ENCODE peak calls at places on chromosome 9, in ten cellular contexts. S is cardiac muscle cell; F is tibial artery; I is CD4-positive, CD25-positive, alpha-beta regulatory T cell; H is neural progenitor cell; A is aorta; W is ascending aorta; B is iPS DF 6.9; P is effector memory CD4-positive, alpha-beta T cell; O is BJ. M is an unnamed sample.

GRCh38 chr9:109517798-109518435 is 19.8 kb upstream of the PTPN3 start:
- DNase-seq in W (no peak), H (peak), F (no peak), P (no peak), S (no peak), A (no peak), B (no peak), O (no peak), I (no peak), M (no peak)

GRCh38 chr9:130445268-130445983 is 665 bp downstream of the ASS1 start:
- DNase-seq in O (no peak), S (no peak), B (no peak), I (no peak), A (peak), P (no peak), W (peak), H (peak), F (peak), M (no peak)

GRCh38 chr9:133256057-133256461 is 18.9 kb downstream of the ABO start:
- DNase-seq in S (no peak), B (no peak), A (no peak), W (no peak), H (no peak), O (no peak), F (no peak), P (no peak), I (no peak), M (no peak)

GRCh38 chr9:132776268-132776667 is 101.8 kb downstream of the AK8 start:
- DNase-seq in P (no peak), H (no peak), F (no peak), A (no peak), W (no peak), O (no peak), S (no peak), B (no peak), I (no peak), M (no peak)

GRCh38 chr9:104905931-104906330 is 22.0 kb downstream of the ABCA1 start:
- DNase-seq in A (no peak), F (no peak), S (no peak), O (no peak), B (no peak), P (no peak), W (no peak), H (no peak), I (no peak), M (no peak)

GRCh38 chr9:78038620-78039300 is 7.1 kb upstream of the GNAQ start:
- DNase-seq in B (no peak), S (peak), A (no peak), H (no peak), P (no peak), F (no peak), I (no peak), W (no peak), O (no peak), M (no peak)

GRCh38 chr9:37413311-37413710 is 9.2 kb upstream of the GRHPR start:
- DNase-seq in O (no peak), I (no peak), W (no peak), S (no peak), F (no peak), B (no peak), A (no peak), H (no peak), P (no peak), M (no peak)

GRCh38 chr9:88745281-88746001 is 210.5 kb downstream of the NXNL2 start:
- DNase-seq in P (no peak), H (no peak), O (peak), B (no peak), S (peak), F (no peak), I (no peak), A (no peak), W (no peak), M (no peak)

GRCh38 chr9:125659954-125660353 is 47.1 kb downstream of the MAPKAP1 start:
- DNase-seq in S (no peak), B (no peak), O (no peak), F (no peak), P (no peak), A (no peak), I (no peak), H (no peak), W (no peak), M (no peak)

GRCh38 chr9:133968428-133968827 is 23.7 kb downstream of the VAV2 start:
- DNase-seq in H (no peak), O (no peak), P (no peak), I (no peak), B (no peak), A (peak), S (no peak), W (no peak), F (no peak), M (no peak)

GRCh38 chr9:133258061-133259015 is 16.7 kb downstream of the ABO start:
- DNase-seq in O (no peak), F (no peak), I (no peak), W (no peak), A (no peak), B (no peak), S (no peak), P (no peak), H (no peak), M (no peak)

GRCh38 chr9:17330097-17330496 is 195.3 kb downstream of the CNTLN start:
- DNase-seq in W (no peak), F (no peak), O (no peak), I (no peak), P (no peak), B (no peak), S (no peak), H (no peak), A (no peak), M (no peak)

GRCh38 chr9:15499108-15499507 is 11.7 kb downstream of the PSIP1 start:
- DNase-seq in O (no peak), P (no peak), I (no peak), W (no peak), H (no peak), F (no peak), B (no peak), A (no peak), S (no peak), M (no peak)
- H3K4me3 ChIP-seq in O (no peak), P (no peak), I (peak), W (no peak), H (no peak), F (no peak), B (no peak), A (no peak), S (no peak), M (no peak)

GRCh38 chr9:95552241-95552640 is 35.5 kb upstream of the PTCH1 start:
- DNase-seq in P (no peak), O (no peak), B (no peak), S (no peak), A (no peak), W (no peak), F (no peak), H (no peak), I (no peak), M (no peak)

GRCh38 chr9:95557142-95557541 is 40.4 kb upstream of the PTCH1 start:
- DNase-seq in S (no peak), F (no peak), P (no peak), A (no peak), I (no peak), B (no peak), H (no peak), W (no peak), O (no peak), M (no peak)

GRCh38 chr9:95551406-95551805 is 34.6 kb upstream of the PTCH1 start:
- DNase-seq in F (no peak), B (no peak), S (no peak), H (no peak), O (no peak), W (no peak), P (no peak), I (no peak), A (no peak), M (no peak)

GRCh38 chr9:95556521-95556920 is 39.8 kb upstream of the PTCH1 start:
- DNase-seq in A (no peak), H (peak), F (no peak), I (no peak), P (no peak), B (no peak), O (no peak), W (no peak), S (no peak), M (no peak)

DNA sequence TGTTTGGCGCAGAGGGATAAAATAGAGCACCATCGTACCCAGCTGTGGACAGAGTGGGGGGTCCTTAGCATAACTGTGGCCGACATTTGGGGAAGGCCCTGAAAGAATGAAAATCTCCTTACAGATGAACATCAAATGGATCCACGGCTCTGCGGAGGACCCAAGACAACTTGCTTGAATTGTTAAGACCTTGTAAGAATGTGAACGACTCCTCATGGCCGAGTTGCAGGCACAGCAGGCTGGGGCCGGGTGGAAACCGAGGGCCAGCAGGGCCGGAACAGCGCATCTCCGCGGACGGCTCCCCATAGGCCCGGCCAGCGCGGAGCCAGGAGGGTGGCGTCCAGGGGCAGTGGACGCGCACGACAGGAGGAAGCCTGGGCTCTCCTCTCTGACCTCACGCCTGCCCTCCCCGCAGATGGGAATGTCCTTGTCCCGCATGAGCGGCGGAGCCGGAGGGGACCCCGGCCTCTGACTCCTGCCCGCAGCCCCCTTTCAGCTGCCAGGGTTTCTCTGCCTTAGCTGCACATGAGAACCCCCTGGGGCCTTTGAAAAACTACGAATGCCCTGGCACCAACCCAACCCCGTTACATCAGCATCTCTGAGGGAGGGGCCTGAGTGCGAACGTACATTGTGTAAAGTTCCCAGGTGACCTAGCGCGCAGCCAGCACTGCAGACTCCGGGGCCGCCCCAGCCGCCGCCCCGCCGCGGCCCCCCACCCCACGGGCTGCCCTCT is 36.2 kb upstream of the PTCH1 start:
- DNase-seq in F (no peak), I (peak), S (no peak), O (no peak), A (no peak), W (no peak), B (peak), P (no peak), H (peak), M (no peak)
- H3K4me3 ChIP-seq in F (no peak), I (no peak), S (no peak), O (no peak), A (no peak), W (peak), B (peak), P (no peak), H (peak), M (no peak)

DNA sequence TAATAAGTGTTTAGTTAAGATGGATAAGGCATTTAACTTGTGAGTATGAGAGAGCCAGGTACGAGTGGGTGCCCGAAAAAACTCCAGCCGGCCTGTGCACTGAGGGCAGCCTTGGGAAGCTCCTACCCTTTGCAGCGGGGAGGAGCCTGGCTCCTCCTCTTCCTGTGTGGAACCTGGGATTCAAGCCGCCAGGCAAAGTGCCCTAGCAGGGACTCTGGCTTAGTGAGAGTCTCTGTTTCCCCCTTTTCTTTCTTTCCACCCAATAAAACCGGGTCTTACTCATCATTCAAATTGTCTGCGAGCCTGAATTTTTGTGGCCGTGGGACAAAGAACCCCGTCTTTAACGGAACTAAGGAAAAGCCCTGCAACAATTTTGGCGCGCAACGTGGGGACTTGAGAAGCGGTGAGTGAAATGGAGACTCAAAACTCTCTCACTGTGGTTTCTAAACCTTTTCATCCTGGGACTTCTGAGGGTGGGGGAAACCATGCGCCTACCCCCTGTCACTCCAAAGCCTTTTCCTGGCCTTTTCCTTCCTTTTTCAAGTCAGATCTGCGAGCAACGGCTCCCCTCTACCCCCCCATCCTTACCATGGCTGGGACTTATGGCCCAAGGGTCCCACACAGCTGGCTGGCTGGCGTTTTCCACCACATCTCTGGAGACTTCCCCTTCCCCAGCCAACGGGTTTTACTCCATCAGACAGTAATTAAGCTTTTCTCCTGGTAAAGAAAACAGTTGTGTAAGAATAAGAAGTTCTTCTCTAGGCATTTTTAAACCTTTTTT is 535.7 kb upstream of the ACO1 start:
- DNase-seq in H (no peak), O (no peak), S (no peak), I (no peak), B (no peak), W (no peak), A (no peak), F (no peak), P (no peak), M (no peak)
- H3K4me3 ChIP-seq in H (no peak), O (no peak), S (no peak), I (no peak), B (no peak), W (no peak), A (no peak), F (no peak), P (no peak), M (no peak)

GRCh38 chr9:121700165-121700830 is 48.9 kb downstream of the DAB2IP start:
- DNase-seq in H (peak), S (peak), P (no peak), F (peak), O (no peak), A (peak), B (no peak), I (no peak), W (no peak), M (no peak)

GRCh38 chr9:121698627-121699270 is 47.3 kb downstream of the DAB2IP start:
- DNase-seq in H (peak), F (no peak), B (no peak), S (peak), W (no peak), P (peak), I (no peak), O (no peak), A (no peak), M (no peak)

GRCh38 chr9:121701736-121702261 is 50.4 kb downstream of the DAB2IP start:
- DNase-seq in B (no peak), P (no peak), O (no peak), F (no peak), H (no peak), I (no peak), S (no peak), W (no peak), A (no peak), M (no peak)

GRCh38 chr9:121699271-121700164 is 48.1 kb downstream of the DAB2IP start:
- DNase-seq in P (peak), H (peak), O (no peak), W (no peak), I (peak), A (peak), F (peak), S (no peak), B (no peak), M (peak)

GRCh38 chr9:121700831-121701419 is 49.5 kb downstream of the DAB2IP start:
- DNase-seq in I (no peak), P (no peak), H (no peak), W (no peak), B (no peak), F (no peak), S (no peak), A (no peak), O (no peak), M (no peak)
- H3K4me3 ChIP-seq in I (no peak), P (no peak), H (no peak), W (peak), B (no peak), F (peak), S (no peak), A (no peak), O (peak), M (no peak)

GRCh38 chr9:10612649-10613398 is at the start of gene PTPRD:
- DNase-seq in S (peak), A (no peak), I (no peak), W (no peak), B (no peak), P (no peak), H (peak), F (no peak), O (no peak), M (peak)

GRCh38 chr9:10614201-10614870 is 1.5 kb upstream of the PTPRD start:
- DNase-seq in H (no peak), S (no peak), W (no peak), F (no peak), P (no peak), I (no peak), A (no peak), O (no peak), B (no peak), M (no peak)

GRCh38 chr9:10613413-10613812 is 611 bp upstream of the PTPRD start:
- DNase-seq in H (no peak), P (no peak), B (no peak), A (no peak), O (no peak), S (no peak), I (no peak), F (no peak), W (no peak), M (no peak)
- H3K4me3 ChIP-seq in H (peak), P (no peak), B (peak), A (peak), O (no peak), S (peak), I (no peak), F (peak), W (peak), M (no peak)

GRCh38 chr9:86324308-86324707 is 29.9 kb downstream of the TUT7 start:
- DNase-seq in P (no peak), W (no peak), A (no peak), S (no peak), H (no peak), B (no peak), O (no peak), I (no peak), F (no peak), M (no peak)

GRCh38 chr9:86324901-86325300 is 29.3 kb downstream of the TUT7 start:
- DNase-seq in B (no peak), S (no peak), P (no peak), O (no peak), A (no peak), W (no peak), I (no peak), F (no peak), H (no peak), M (no peak)

GRCh38 chr9:86326536-86326935 is 27.7 kb downstream of the TUT7 start:
- DNase-seq in A (no peak), H (no peak), B (no peak), P (no peak), F (no peak), S (no peak), O (no peak), I (no peak), W (no peak), M (no peak)

GRCh38 chr9:86321373-86321772 is 32.8 kb downstream of the TUT7 start:
- DNase-seq in F (no peak), I (no peak), B (no peak), O (peak), H (no peak), A (peak), S (no peak), P (no peak), W (no peak), M (no peak)

DNA sequence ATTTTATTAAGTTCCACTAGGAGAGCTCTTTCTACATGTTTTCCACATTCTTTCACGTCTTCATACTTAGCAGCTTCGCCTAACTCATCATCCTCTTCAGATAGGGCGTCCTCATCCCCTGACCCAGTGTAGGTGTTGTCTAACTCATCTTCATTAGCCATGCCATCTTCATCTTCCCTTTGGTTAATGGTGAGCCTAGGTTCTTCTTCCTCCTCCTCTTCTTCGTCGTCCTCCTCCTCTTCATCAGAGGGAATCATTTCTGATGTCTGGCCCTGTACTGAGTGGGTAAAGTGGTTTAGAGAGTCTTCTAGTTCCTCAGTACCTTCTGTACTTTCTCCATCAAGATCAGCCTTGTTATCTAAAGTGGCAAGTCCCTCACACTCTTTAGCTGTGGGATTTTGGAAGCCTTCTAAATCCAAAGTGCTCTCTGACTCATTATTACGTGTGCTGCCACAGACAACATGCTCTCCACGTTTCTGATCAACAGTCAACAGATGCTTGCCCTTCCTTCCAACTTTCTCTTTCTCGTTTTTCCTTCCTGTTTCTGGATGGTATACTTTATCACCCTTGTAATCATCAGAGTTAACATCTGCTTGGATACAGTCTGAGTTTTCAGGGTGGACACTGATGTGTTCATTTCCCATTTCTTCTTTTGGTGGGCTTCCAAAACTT is 31.1 kb downstream of the TUT7 start:
- DNase-seq in S (no peak), W (no peak), F (no peak), A (no peak), B (no peak), O (peak), H (no peak), P (no peak), I (no peak), M (no peak)
- H3K4me3 ChIP-seq in S (no peak), W (no peak), F (no peak), A (no peak), B (no peak), O (no peak), H (no peak), P (no peak), I (no peak), M (no peak)

M was measured in Jurkat, Clone E6-1.